ENCODE peak calls at places on chromosomes 3 and 15, in seven cellular contexts. M is body of pancreas, E is H1, G is IMR-90, C is heart right ventricle, T is cardiac muscle cell, D is uterus. A is an unnamed sample. For H3K9me3, the result is how much of the 10 kb centered on the place peaks cover.

GRCh38 chr3:23826382-23827061 is 20.8 kb downstream of the UBE2E1 start:
- DNase-seq in M (no peak), E (no peak), G (no peak), C (no peak), T (no peak), D (peak), A (peak)

GRCh38 chr15:59166156-59166555 is 40.5 kb upstream of the LDHAL6B start:
- DNase-seq in M (no peak), E (no peak), G (peak), C (no peak), T (no peak), D (no peak), A (peak)

GRCh38 chr3:178206554-178206953 is 329.7 kb upstream of the KCNMB2 start:
- DNase-seq in M (no peak), E (no peak), G (no peak), C (no peak), T (peak), D (no peak), A (no peak)

GRCh38 chr3:143526016-143526540 is 322.2 kb downstream of the SLC9A9 start:
- DNase-seq in M (no peak), E (no peak), G (no peak), C (no peak), T (no peak), D (no peak), A (peak)

GRCh38 chr15:52481915-52482314 is 46.8 kb downstream of the MYO5A start:
- DNase-seq in M (no peak), E (no peak), G (peak), C (no peak), T (no peak), D (no peak), A (peak)

GRCh38 chr3:99627062-99627826 is 11.2 kb upstream of the COL8A1 start:
- DNase-seq in M (no peak), E (no peak), G (peak), C (no peak), T (no peak), D (no peak), A (no peak)

GRCh38 chr15:67550522-67550921 is 8.0 kb downstream of the MAP2K5 start:
- DNase-seq in M (no peak), E (no peak), G (peak), C (no peak), T (no peak), D (no peak), A (peak)

GRCh38 chr3:45034612-45035252 is 8.6 kb downstream of the CLEC3B start:
- DNase-seq in M (no peak), E (no peak), G (no peak), C (peak), T (no peak), D (no peak), A (no peak)

GRCh38 chr15:101325263-101326025 is 30.4 kb upstream of the SNRPA1 start:
- DNase-seq in M (no peak), E (no peak), G (no peak), C (no peak), T (no peak), D (no peak), A (no peak)

GRCh38 chr3:126360714-126361060 is 3.5 kb upstream of the KLF15 start:
- DNase-seq in M (peak), E (no peak), G (no peak), C (no peak), T (no peak), D (no peak), A (no peak)

GRCh38 chr3:9884555-9885165 is 4.6 kb upstream of the CIDEC start:
- DNase-seq in M (no peak), E (no peak), G (peak), C (no peak), T (no peak), D (peak), A (peak)

GRCh38 chr3:158801200-158801599 is 654 bp upstream of the MFSD1 start:
- DNase-seq in M (no peak), E (no peak), G (no peak), C (no peak), T (peak), D (no peak), A (no peak)

GRCh38 chr15:61661791-61662190 is 398.5 kb downstream of the VPS13C start:
- DNase-seq in M (no peak), E (no peak), G (no peak), C (no peak), T (no peak), D (peak), A (no peak)

GRCh38 chr3:4993276-4994143 is 14.3 kb downstream of the BHLHE40 start:
- DNase-seq in M (no peak), E (no peak), G (no peak), C (no peak), T (no peak), D (no peak), A (no peak)

GRCh38 chr3:89227218-89227617 is 119.8 kb downstream of the EPHA3 start:
- DNase-seq in M (no peak), E (no peak), G (peak), C (no peak), T (no peak), D (no peak), A (peak)

GRCh38 chr15:71746719-71747118 is 63.6 kb upstream of the NR2E3 start:
- DNase-seq in M (no peak), E (no peak), G (no peak), C (no peak), T (no peak), D (no peak), A (no peak)

GRCh38 chr3:165837801-165838200 is 578 bp upstream of the BCHE start:
- DNase-seq in M (no peak), E (no peak), G (no peak), C (no peak), T (no peak), D (no peak), A (no peak)

GRCh38 chr3:59567656-59568055 is 517.8 kb upstream of the CFAP20DC start:
- DNase-seq in M (no peak), E (no peak), G (no peak), C (no peak), T (no peak), D (no peak), A (no peak)

GRCh38 chr3:144127014-144127413 is 155.4 kb downstream of the DIPK2A start:
- DNase-seq in M (no peak), E (no peak), G (no peak), C (no peak), T (no peak), D (no peak), A (no peak)

GRCh38 chr15:44584162-44584749 is 47.3 kb downstream of the EIF3J start:
- DNase-seq in M (peak), E (peak), G (no peak), C (no peak), T (peak), D (no peak), A (peak)

GRCh38 chr15:26628879-26629529 is 143.9 kb downstream of the GABRB3 start:
- DNase-seq in M (peak), E (peak), G (peak), C (peak), T (peak), D (peak), A (peak)

GRCh38 chr3:119555309-119555735 is 4.1 kb downstream of the CD80 start:
- DNase-seq in M (no peak), E (no peak), G (no peak), C (no peak), T (no peak), D (no peak), A (no peak)

GRCh38 chr3:189756651-189757078 is 125.5 kb downstream of the TP63 start:
- DNase-seq in M (no peak), E (no peak), G (no peak), C (no peak), T (no peak), D (no peak), A (no peak)

GRCh38 chr15:70617076-70617910 is 146.1 kb downstream of the UACA start:
- DNase-seq in M (no peak), E (no peak), G (no peak), C (no peak), T (peak), D (no peak), A (no peak)

GRCh38 chr15:35306361-35306981 is 221.4 kb upstream of the NANOGP8 start:
- DNase-seq in M (no peak), E (no peak), G (peak), C (no peak), T (peak), D (no peak), A (peak)

GRCh38 chr3:60399861-60400845 is 851.1 kb downstream of the FHIT start:
- DNase-seq in M (no peak), E (no peak), G (peak), C (no peak), T (no peak), D (no peak), A (no peak)

GRCh38 chr3:42071720-42072582 is 19.2 kb upstream of the TRAK1 start:
- DNase-seq in M (peak), E (no peak), G (peak), C (peak), T (peak), D (peak), A (peak)

GRCh38 chr15:77481670-77482069 is 61.0 kb downstream of the HMG20A start:
- DNase-seq in M (no peak), E (no peak), G (no peak), C (no peak), T (no peak), D (no peak), A (peak)

GRCh38 chr3:194879991-194880939 is 194.6 kb downstream of the FAM43A start:
- DNase-seq in M (no peak), E (no peak), G (peak), C (peak), T (no peak), D (peak), A (no peak)

GRCh38 chr3:123547881-123548534 is 36.8 kb downstream of the HACD2 start:
- DNase-seq in M (peak), E (no peak), G (no peak), C (peak), T (no peak), D (peak), A (no peak)
- H3K27ac ChIP-seq in M (no peak), E (no peak), G (no peak), C (no peak), T (no peak), D (no peak), A (no peak)

DNA sequence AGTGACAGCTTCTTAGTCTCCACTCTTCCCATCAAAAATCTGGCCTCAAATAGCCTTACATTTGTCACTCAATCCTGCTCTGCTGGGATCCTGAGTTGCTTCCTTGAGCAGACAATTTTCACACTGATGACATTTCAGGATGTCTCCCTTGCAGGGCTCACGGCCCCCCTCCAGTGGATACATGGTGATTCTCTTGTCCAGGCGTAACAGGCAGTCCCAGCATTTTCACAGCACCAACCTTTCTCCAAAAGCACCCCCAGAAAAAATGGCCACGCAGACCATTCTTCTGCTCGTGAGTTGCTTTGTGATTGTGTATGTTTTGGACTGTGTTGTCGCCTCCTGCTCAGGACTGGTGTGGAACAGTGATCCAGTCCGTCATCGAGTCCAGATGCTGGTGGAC is 47.4 kb upstream of the WNT7A start:
- DNase-seq in M (no peak), E (no peak), G (peak), C (no peak), T (no peak), D (no peak), A (no peak)
- H3K9me3 ChIP-seq in M (under half), E (under half), G (under half), C (under half), T (under half), D (under half), A (under half)

GRCh38 chr3:108125151-108125540 is 34.3 kb upstream of the CD47 start:
- DNase-seq in M (no peak), E (no peak), G (no peak), C (no peak), T (no peak), D (no peak), A (no peak)
- H3K27ac ChIP-seq in M (no peak), E (no peak), G (no peak), C (no peak), T (no peak), D (no peak), A (no peak)

GRCh38 chr15:56948766-56949105 is 30.3 kb downstream of the TCF12 start:
- DNase-seq in M (no peak), E (no peak), G (peak), C (no peak), T (no peak), D (no peak), A (no peak)

GRCh38 chr15:56956538-56956937 is 38.1 kb downstream of the TCF12 start:
- DNase-seq in M (no peak), E (no peak), G (no peak), C (no peak), T (no peak), D (no peak), A (no peak)

GRCh38 chr15:56957812-56958406 is 39.5 kb downstream of the TCF12 start:
- DNase-seq in M (no peak), E (no peak), G (no peak), C (no peak), T (peak), D (no peak), A (no peak)

GRCh38 chr15:56950979-56951378 is 32.5 kb downstream of the TCF12 start:
- DNase-seq in M (no peak), E (no peak), G (no peak), C (no peak), T (no peak), D (no peak), A (no peak)

DNA sequence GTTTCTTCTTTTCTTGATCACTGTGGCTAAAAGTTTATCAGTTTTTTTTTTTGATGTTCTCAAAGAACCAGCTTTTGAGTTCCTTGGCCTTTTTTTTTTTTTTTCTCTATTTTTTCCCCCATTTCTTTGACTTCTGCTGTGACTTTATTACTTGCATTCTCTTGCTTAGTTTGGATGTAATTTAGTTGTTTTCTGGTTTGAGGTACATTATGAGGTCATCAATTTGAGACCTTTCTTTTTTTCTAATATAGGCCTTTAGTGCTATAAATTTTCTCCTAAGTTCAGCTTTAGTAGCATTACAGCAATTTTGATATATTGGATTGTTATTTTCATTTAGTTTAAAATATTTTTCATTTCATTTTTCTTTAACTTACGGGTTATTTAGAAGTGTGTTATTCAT is 35.3 kb downstream of the TCF12 start:
- DNase-seq in M (no peak), E (no peak), G (no peak), C (no peak), T (no peak), D (no peak), A (no peak)
- H3K9me3 ChIP-seq in M (under half), E (under half), G (under half), C (under half), T (under half), D (under half), A (under half)

DNA sequence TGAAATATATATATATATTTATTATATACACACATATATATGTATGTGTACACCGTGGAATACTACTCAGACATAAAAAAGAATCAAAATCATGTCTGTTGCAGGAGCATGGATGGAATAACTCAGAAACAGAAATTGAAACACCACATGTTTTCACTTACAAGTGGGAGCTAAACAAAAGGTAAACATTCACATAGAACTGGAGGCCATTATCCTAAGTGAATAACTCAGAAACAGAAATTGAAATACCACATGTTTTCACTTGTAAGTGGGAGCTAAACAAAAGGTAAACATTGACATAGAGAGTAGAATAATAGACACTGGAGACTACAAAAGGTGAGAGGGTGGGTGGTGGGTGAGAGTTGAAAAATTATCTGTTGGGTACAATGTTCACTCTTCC is 171.5 kb upstream of the GOLIM4 start:
- DNase-seq in M (no peak), E (no peak), G (no peak), C (no peak), T (no peak), D (no peak), A (no peak)
- H3K27ac ChIP-seq in M (no peak), E (no peak), G (no peak), C (no peak), T (no peak), D (no peak), A (no peak)

GRCh38 chr15:95439812-95440380 is 890.6 kb upstream of the NR2F2 start:
- DNase-seq in M (no peak), E (no peak), G (peak), C (no peak), T (peak), D (no peak), A (no peak)

GRCh38 chr15:95442107-95442719 is 888.3 kb upstream of the NR2F2 start:
- DNase-seq in M (no peak), E (no peak), G (no peak), C (no peak), T (no peak), D (no peak), A (peak)

GRCh38 chr15:95444860-95445259 is 885.6 kb upstream of the NR2F2 start:
- DNase-seq in M (no peak), E (no peak), G (no peak), C (no peak), T (no peak), D (no peak), A (no peak)

GRCh38 chr15:95440712-95441111 is 889.8 kb upstream of the NR2F2 start:
- DNase-seq in M (peak), E (no peak), G (peak), C (peak), T (no peak), D (no peak), A (no peak)
- H3K9me3 ChIP-seq in M (under half), E (under half), G (under half), C (under half), T (under half), D (under half), A (under half)

DNA sequence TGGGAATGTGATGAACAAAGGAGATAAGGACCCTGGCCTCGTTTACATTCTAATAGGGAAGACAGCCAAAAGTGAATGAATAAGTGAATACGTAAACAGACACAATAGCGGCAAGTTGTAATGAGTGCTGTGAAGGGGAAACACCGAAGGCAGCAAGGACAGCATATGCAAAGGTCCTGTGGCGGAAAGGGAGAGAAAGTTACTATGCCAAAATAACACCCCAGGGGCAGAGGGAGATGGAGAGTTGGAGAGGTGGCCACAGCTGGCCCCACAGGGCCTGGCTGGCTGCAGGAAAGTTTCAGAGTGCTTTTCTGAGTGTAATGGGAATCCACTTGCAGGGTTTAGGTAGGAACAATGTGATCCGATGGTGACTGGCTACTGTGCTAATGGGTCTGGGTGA is 91.9 kb downstream of the SLCO3A1 start:
- DNase-seq in M (no peak), E (no peak), G (no peak), C (no peak), T (no peak), D (no peak), A (no peak)
- H3K27ac ChIP-seq in M (no peak), E (no peak), G (no peak), C (no peak), T (no peak), D (no peak), A (no peak)

DNA sequence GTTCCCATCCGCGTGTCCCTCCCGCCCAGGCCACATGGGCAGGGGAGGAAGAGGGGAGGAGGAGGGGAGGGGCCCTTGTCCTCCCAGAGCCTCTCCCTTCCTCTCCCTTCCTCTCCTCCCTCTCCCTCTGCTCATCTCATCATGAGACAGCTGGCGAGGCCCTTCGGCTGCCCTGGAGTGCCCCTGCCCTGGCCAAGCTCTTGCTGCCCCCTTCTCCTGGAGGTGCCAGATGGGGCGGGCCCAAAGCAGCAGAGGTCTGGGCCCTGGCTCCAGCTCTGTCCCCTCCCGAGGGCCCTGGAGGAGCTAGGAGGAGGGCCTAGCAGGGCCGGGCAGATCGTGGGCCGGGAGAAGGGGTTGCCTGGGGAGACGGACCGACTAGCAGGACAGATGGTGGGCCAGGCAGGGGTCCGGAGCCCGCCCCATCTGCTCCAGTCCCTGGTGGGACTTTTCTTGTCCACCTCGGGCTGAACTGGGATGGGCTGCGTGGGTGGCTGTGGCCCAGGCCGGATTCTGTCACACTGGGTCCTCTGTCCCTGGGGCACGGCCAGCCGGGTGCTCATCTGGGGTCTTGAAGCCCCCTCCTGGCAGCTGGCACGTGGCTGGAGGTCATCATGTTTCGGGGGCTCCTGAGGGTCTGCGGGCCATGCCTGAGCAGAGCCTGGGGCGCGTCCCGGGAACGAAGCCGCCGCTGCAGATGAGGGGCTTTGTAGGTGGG is 183.4 kb downstream of the GOLGA6L6 start:
- DNase-seq in M (no peak), E (no peak), G (no peak), C (peak), T (no peak), D (no peak), A (no peak)
- H3K9me3 ChIP-seq in M (under half), E (under half), G (half or more), C (under half), T (under half), D (under half), A (under half)